ENCODE peak calls at places on chromosomes 11 and 22, in seven cellular contexts. P is PC-9, Y is Karpas-422, V is IMR-90, R is GM23248, A is hepatocyte, U is DND-41. M is an unnamed sample.

GRCh38 chr11:30128269-30128932 is 102.4 kb upstream of the FSHB start:
- DNase-seq in P (peak; percentile 2), A (peak; percentile 59), Y (peak; percentile 57), U (no peak), V (peak; percentile 60), R (peak; percentile 80), M (peak; percentile 32)

GRCh38 chr11:121864660-121865059 is 251.4 kb downstream of the BLID start:
- DNase-seq in Y (no peak), A (no peak), V (no peak), R (peak; percentile 13), P (no peak), U (no peak), M (no peak)

GRCh38 chr11:87298155-87298554 is 260.4 kb downstream of the TMEM135 start:
- DNase-seq in U (no peak), V (no peak), A (no peak), R (no peak), P (no peak), Y (no peak), M (no peak)

GRCh38 chr11:99117603-99118002 is 96.9 kb downstream of the CNTN5 start:
- DNase-seq in P (no peak), U (no peak), A (no peak), R (no peak), V (no peak), Y (no peak), M (no peak)

GRCh38 chr11:43856988-43857387 is 23.6 kb upstream of the ALKBH3 start:
- DNase-seq in R (no peak), P (no peak), V (no peak), Y (no peak), A (no peak), U (no peak), M (no peak)

GRCh38 chr11:76382209-76382608 is 1.1 kb downstream of the GVQW3 start:
- DNase-seq in A (no peak), V (no peak), Y (no peak), R (peak; percentile 9), P (no peak), U (no peak), M (no peak)

GRCh38 chr22:33492210-33492651 is 428.0 kb downstream of the LARGE1 start:
- DNase-seq in Y (no peak), U (no peak), P (no peak), A (peak; percentile 44), V (no peak), R (no peak), M (no peak)

GRCh38 chr11:88179141-88179540 is 3.9 kb upstream of the RAB38 start:
- DNase-seq in P (peak; percentile 15), Y (no peak), V (peak; percentile 61), U (no peak), A (no peak), R (peak; percentile 20), M (peak; percentile 99)

GRCh38 chr11:554824-555499 is 5.6 kb downstream of the LMNTD2 start:
- DNase-seq in A (peak; percentile 87), P (peak; percentile 54), V (no peak), U (peak; percentile 80), R (peak; percentile 63), Y (peak; percentile 94), M (peak; percentile 62)

GRCh38 chr22:31753005-31753633 is 700 bp upstream of the DEPDC5 start:
- DNase-seq in A (peak; percentile 79), P (peak; percentile 72), U (peak; percentile 15), Y (no peak), V (no peak), R (peak; percentile 45), M (no peak)

GRCh38 chr11:116109228-116109627 is 605.0 kb upstream of the CADM1 start:
- DNase-seq in U (no peak), Y (no peak), A (peak; percentile 33), R (peak; percentile 34), V (peak; percentile 44), P (no peak), M (peak; percentile 55)

GRCh38 chr11:19743622-19744021 is 31.0 kb downstream of the NAV2 start:
- DNase-seq in A (no peak), Y (no peak), R (no peak), P (no peak), V (no peak), U (no peak), M (no peak)

GRCh38 chr11:119371067-119371601 is 10.4 kb downstream of the USP2 start:
- DNase-seq in U (no peak), Y (no peak), A (no peak), R (no peak), V (no peak), P (no peak), M (no peak)

GRCh38 chr11:115535781-115536180 is 31.6 kb upstream of the CADM1 start:
- DNase-seq in Y (no peak), R (no peak), A (no peak), U (no peak), V (no peak), P (no peak), M (no peak)

GRCh38 chr11:101944896-101945295 is 28.6 kb upstream of the ANGPTL5 start:
- DNase-seq in A (no peak), V (no peak), Y (no peak), P (no peak), R (no peak), U (no peak), M (no peak)

GRCh38 chr22:36963302-36963701 is 49.9 kb downstream of the CSF2RB start:
- DNase-seq in A (no peak), R (no peak), V (no peak), U (no peak), P (no peak), Y (no peak), M (no peak)

GRCh38 chr11:19849107-19849789 is 136.6 kb downstream of the NAV2 start:
- DNase-seq in U (no peak), V (peak; percentile 41), Y (no peak), R (no peak), P (no peak), A (no peak), M (no peak)

GRCh38 chr22:28139993-28140392 is 220.9 kb upstream of the PITPNB start:
- DNase-seq in P (no peak), A (no peak), U (no peak), Y (no peak), R (peak; percentile 93), V (peak; percentile 93), M (peak; percentile 77)

GRCh38 chr22:29830585-29830984 is 7.5 kb downstream of the ASCC2 start:
- DNase-seq in A (no peak), U (no peak), R (no peak), V (no peak), P (no peak), Y (no peak), M (no peak)

GRCh38 chr22:49634006-49634772 is 193.5 kb downstream of the BRD1 start:
- DNase-seq in R (no peak), P (no peak), V (no peak), A (no peak), Y (no peak), U (no peak), M (no peak)

GRCh38 chr22:49633010-49633324 is 194.7 kb downstream of the BRD1 start:
- DNase-seq in U (no peak), Y (no peak), A (no peak), P (no peak), R (no peak), V (no peak), M (no peak)

GRCh38 chr22:49629586-49630447 is 197.9 kb downstream of the BRD1 start:
- DNase-seq in V (no peak), A (peak; percentile 54), Y (no peak), U (no peak), P (no peak), R (no peak), M (no peak)

GRCh38 chr22:49630448-49630946 is 197.2 kb downstream of the BRD1 start:
- DNase-seq in V (no peak), Y (no peak), U (no peak), A (no peak), P (no peak), R (no peak), M (no peak)

GRCh38 chr22:49632199-49633009 is 195.3 kb downstream of the BRD1 start:
- DNase-seq in Y (no peak), U (no peak), V (peak; percentile 28), A (peak; percentile 90), P (peak; percentile 57), R (peak; percentile 73), M (peak; percentile 8)
- H3K4me3 ChIP-seq in Y (no peak overlapping the region), U (no peak overlapping the region), V (peak overlapping the region; percentile 34), A (peak overlapping the region; percentile 9), P (no peak overlapping the region), R (peak overlapping the region; percentile 69), M (no peak overlapping the region)

DNA sequence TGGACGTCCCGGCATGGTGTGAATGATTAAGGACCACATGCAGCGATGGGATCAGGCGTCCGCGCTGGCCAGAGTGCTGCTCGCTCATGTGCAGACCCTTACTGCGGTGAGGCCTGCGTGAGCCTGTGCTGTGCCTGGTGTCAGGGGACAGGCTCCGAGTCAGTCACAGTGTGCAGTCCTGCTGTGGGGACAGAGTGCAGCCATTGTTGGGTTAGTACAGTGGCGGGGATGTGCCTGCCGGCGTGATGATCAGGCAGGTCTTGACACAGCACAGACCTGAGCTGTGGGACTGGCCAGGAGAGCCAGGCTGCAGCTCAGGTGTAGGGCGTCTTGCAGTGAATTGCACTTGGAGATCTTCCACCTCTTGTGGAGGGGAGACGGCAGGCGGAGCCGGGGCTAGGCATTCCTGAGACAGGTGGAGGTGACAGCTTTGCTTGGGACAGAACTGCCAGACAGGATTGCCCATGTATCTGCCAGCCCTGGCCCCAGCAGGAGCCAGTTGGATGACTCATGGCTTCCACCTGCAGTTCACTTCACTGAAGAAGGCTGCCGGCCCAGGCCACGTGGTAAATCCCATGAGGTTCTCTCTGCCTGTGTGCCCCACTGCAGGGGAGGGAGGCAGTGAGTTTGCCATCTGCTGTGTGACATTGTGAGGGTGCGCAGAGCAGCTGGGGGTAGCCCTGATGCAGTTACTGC is 17.3 kb downstream of the TRMU start:
- DNase-seq in R (no peak), V (peak; percentile 26), P (peak; percentile 80), Y (peak; percentile 82), U (peak; percentile 42), A (peak; percentile 58), M (peak; percentile 78)
- H4K20me1 ChIP-seq in R (no peaks in the 10 kb centered on the region), V (peaks cover 35% of the 10 kb centered on the region), P (peaks cover 18% of the 10 kb centered on the region), Y (peaks cover 36% of the 10 kb centered on the region), U (peaks cover 50% of the 10 kb centered on the region), A (peaks cover 9% of the 10 kb centered on the region), M (no peaks in the 10 kb centered on the region)

DNA sequence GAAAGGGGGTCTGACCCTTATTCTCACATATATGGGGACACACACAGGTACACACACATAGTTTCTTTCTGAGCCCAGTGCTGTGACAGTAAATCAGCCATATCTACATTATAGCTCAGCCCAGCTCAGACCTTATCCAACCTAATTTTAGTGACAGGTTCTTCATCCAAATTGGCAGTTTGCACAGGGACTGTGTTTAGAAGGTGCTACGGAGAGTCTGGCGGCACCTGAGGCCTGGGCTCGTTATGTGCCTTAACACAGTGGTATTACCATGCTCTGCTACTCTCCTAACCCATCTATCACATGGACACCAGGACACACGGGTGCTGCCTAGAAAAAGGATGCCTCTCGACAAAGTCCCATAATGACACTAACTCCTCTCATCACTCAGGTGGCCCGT is 109.3 kb downstream of the GALNT18 start:
- DNase-seq in Y (no peak), R (no peak), P (no peak), V (no peak), U (no peak), A (no peak), M (no peak)
- H3K4me3 ChIP-seq in Y (no peak overlapping the region), R (no peak overlapping the region), P (no peak overlapping the region), V (no peak overlapping the region), U (no peak overlapping the region), A (no peak overlapping the region), M (no peak overlapping the region)

GRCh38 chr11:77431813-77432212 is 42.1 kb downstream of the PAK1 start:
- DNase-seq in P (no peak), R (no peak), Y (no peak), U (no peak), V (no peak), A (no peak), M (no peak)
- H4K20me1 ChIP-seq in P (no peaks in the 10 kb centered on the region), R (no peaks in the 10 kb centered on the region), Y (no peaks in the 10 kb centered on the region), U (no peaks in the 10 kb centered on the region), V (no peaks in the 10 kb centered on the region), A (peaks cover 9% of the 10 kb centered on the region), M (no peaks in the 10 kb centered on the region)